ENCODE peak calls at places on chromosomes 4 and X, in nine cellular contexts. One of them, this sample, is unnamed.

GRCh38 chr4:6688879-6689505 is 4.7 kb upstream of the S100P start:
- DNase-seq in glutamatergic neuron: peak
- DNase-seq in NCI-H1417: no peak
- DNase-seq in HFFc6: peak
- DNase-seq in hepatocyte: peak
- DNase-seq in fibroblast of lung: peak
- DNase-seq in skeletal muscle cell: peak
- DNase-seq in cerebellum: no peak
- DNase-seq in dermis microvascular lymphatic vessel endothelial cell: peak
- DNase-seq in this sample: no peak

GRCh38 chr4:1984406-1985191 is 24.2 kb downstream of the NELFA start:
- DNase-seq in glutamatergic neuron: no peak
- DNase-seq in cerebellum: no peak
- DNase-seq in HFFc6: no peak
- DNase-seq in fibroblast of lung: no peak
- DNase-seq in dermis microvascular lymphatic vessel endothelial cell: no peak
- DNase-seq in skeletal muscle cell: no peak
- DNase-seq in NCI-H1417: no peak
- DNase-seq in hepatocyte: no peak
- DNase-seq in this sample: peak

GRCh38 chrX:103063918-103064434 is at the start of gene BEX1:
- DNase-seq in dermis microvascular lymphatic vessel endothelial cell: no peak
- DNase-seq in glutamatergic neuron: peak
- DNase-seq in hepatocyte: peak
- DNase-seq in NCI-H1417: peak
- DNase-seq in fibroblast of lung: peak
- DNase-seq in cerebellum: peak
- DNase-seq in HFFc6: no peak
- DNase-seq in skeletal muscle cell: no peak
- DNase-seq in this sample: peak

GRCh38 chr4:145781306-145781705 is 101.4 kb downstream of the C4orf51 start:
- DNase-seq in HFFc6: peak
- DNase-seq in hepatocyte: no peak
- DNase-seq in glutamatergic neuron: no peak
- DNase-seq in NCI-H1417: no peak
- DNase-seq in cerebellum: no peak
- DNase-seq in dermis microvascular lymphatic vessel endothelial cell: peak
- DNase-seq in skeletal muscle cell: no peak
- DNase-seq in fibroblast of lung: no peak
- DNase-seq in this sample: no peak

GRCh38 chrX:21748235-21748634 is 9.7 kb downstream of the SMPX start:
- DNase-seq in fibroblast of lung: no peak
- DNase-seq in skeletal muscle cell: no peak
- DNase-seq in hepatocyte: no peak
- DNase-seq in NCI-H1417: no peak
- DNase-seq in cerebellum: no peak
- DNase-seq in glutamatergic neuron: no peak
- DNase-seq in dermis microvascular lymphatic vessel endothelial cell: peak
- DNase-seq in HFFc6: no peak
- DNase-seq in this sample: no peak

GRCh38 chr4:108301583-108302256 is 133.0 kb upstream of the LEF1 start:
- DNase-seq in fibroblast of lung: no peak
- DNase-seq in cerebellum: no peak
- DNase-seq in glutamatergic neuron: no peak
- DNase-seq in HFFc6: no peak
- DNase-seq in NCI-H1417: no peak
- DNase-seq in hepatocyte: peak
- DNase-seq in skeletal muscle cell: no peak
- DNase-seq in dermis microvascular lymphatic vessel endothelial cell: no peak
- DNase-seq in this sample: no peak

GRCh38 chr4:89001647-89002518 is 55.1 kb downstream of the FAM13A start:
- DNase-seq in fibroblast of lung: peak
- DNase-seq in hepatocyte: no peak
- DNase-seq in glutamatergic neuron: no peak
- DNase-seq in HFFc6: no peak
- DNase-seq in cerebellum: no peak
- DNase-seq in skeletal muscle cell: no peak
- DNase-seq in dermis microvascular lymphatic vessel endothelial cell: no peak
- DNase-seq in NCI-H1417: peak
- DNase-seq in this sample: peak

GRCh38 chr4:79632114-79632513 is 224.1 kb upstream of the GK2 start:
- DNase-seq in glutamatergic neuron: no peak
- DNase-seq in HFFc6: no peak
- DNase-seq in skeletal muscle cell: no peak
- DNase-seq in NCI-H1417: no peak
- DNase-seq in fibroblast of lung: no peak
- DNase-seq in cerebellum: no peak
- DNase-seq in hepatocyte: no peak
- DNase-seq in dermis microvascular lymphatic vessel endothelial cell: no peak
- DNase-seq in this sample: no peak

GRCh38 chrX:154458116-154458953 is at the start of gene PLXNA3:
- DNase-seq in hepatocyte: peak
- DNase-seq in cerebellum: peak
- DNase-seq in glutamatergic neuron: peak
- DNase-seq in skeletal muscle cell: no peak
- DNase-seq in fibroblast of lung: no peak
- DNase-seq in NCI-H1417: peak
- DNase-seq in dermis microvascular lymphatic vessel endothelial cell: peak
- DNase-seq in HFFc6: no peak
- DNase-seq in this sample: peak

GRCh38 chr4:57682275-57682674 is 572.1 kb upstream of the IGFBP7 start:
- DNase-seq in skeletal muscle cell: no peak
- DNase-seq in NCI-H1417: no peak
- DNase-seq in dermis microvascular lymphatic vessel endothelial cell: no peak
- DNase-seq in cerebellum: no peak
- DNase-seq in HFFc6: no peak
- DNase-seq in glutamatergic neuron: no peak
- DNase-seq in hepatocyte: no peak
- DNase-seq in fibroblast of lung: no peak
- DNase-seq in this sample: no peak

GRCh38 chr4:162061214-162061613 is 102.6 kb downstream of the FSTL5 start:
- DNase-seq in NCI-H1417: no peak
- DNase-seq in glutamatergic neuron: no peak
- DNase-seq in hepatocyte: peak
- DNase-seq in dermis microvascular lymphatic vessel endothelial cell: no peak
- DNase-seq in cerebellum: peak
- DNase-seq in fibroblast of lung: no peak
- DNase-seq in skeletal muscle cell: peak
- DNase-seq in HFFc6: no peak
- DNase-seq in this sample: no peak

GRCh38 chrX:68822641-68823410 is 6.0 kb upstream of the EFNB1 start:
- DNase-seq in skeletal muscle cell: no peak
- DNase-seq in NCI-H1417: peak
- DNase-seq in fibroblast of lung: peak
- DNase-seq in cerebellum: peak
- DNase-seq in HFFc6: peak
- DNase-seq in hepatocyte: peak
- DNase-seq in dermis microvascular lymphatic vessel endothelial cell: peak
- DNase-seq in glutamatergic neuron: peak
- DNase-seq in this sample: peak

GRCh38 chr4:139469216-139469615 is 15.3 kb downstream of the RAB33B start:
- DNase-seq in dermis microvascular lymphatic vessel endothelial cell: no peak
- DNase-seq in NCI-H1417: no peak
- DNase-seq in hepatocyte: no peak
- DNase-seq in fibroblast of lung: no peak
- DNase-seq in skeletal muscle cell: no peak
- DNase-seq in HFFc6: no peak
- DNase-seq in glutamatergic neuron: no peak
- DNase-seq in cerebellum: no peak
- DNase-seq in this sample: no peak

GRCh38 chr4:123811763-123812390 is 415.3 kb downstream of the SPRY1 start:
- DNase-seq in fibroblast of lung: no peak
- DNase-seq in cerebellum: no peak
- DNase-seq in HFFc6: no peak
- DNase-seq in hepatocyte: no peak
- DNase-seq in NCI-H1417: no peak
- DNase-seq in dermis microvascular lymphatic vessel endothelial cell: no peak
- DNase-seq in glutamatergic neuron: no peak
- DNase-seq in skeletal muscle cell: no peak
- DNase-seq in this sample: no peak

GRCh38 chr4:10006604-10007435 is 14.5 kb downstream of the SLC2A9 start:
- DNase-seq in glutamatergic neuron: no peak
- DNase-seq in fibroblast of lung: no peak
- DNase-seq in NCI-H1417: no peak
- DNase-seq in cerebellum: no peak
- DNase-seq in skeletal muscle cell: no peak
- DNase-seq in HFFc6: no peak
- DNase-seq in dermis microvascular lymphatic vessel endothelial cell: peak
- DNase-seq in hepatocyte: peak
- DNase-seq in this sample: no peak

GRCh38 chr4:169215656-169216055 is 55.1 kb downstream of the SH3RF1 start:
- DNase-seq in fibroblast of lung: no peak
- DNase-seq in glutamatergic neuron: no peak
- DNase-seq in cerebellum: no peak
- DNase-seq in skeletal muscle cell: no peak
- DNase-seq in NCI-H1417: no peak
- DNase-seq in hepatocyte: no peak
- DNase-seq in dermis microvascular lymphatic vessel endothelial cell: no peak
- DNase-seq in HFFc6: no peak
- DNase-seq in this sample: no peak

GRCh38 chr4:142660728-142661127 is 185.4 kb downstream of the INPP4B start:
- DNase-seq in NCI-H1417: no peak
- DNase-seq in dermis microvascular lymphatic vessel endothelial cell: no peak
- DNase-seq in hepatocyte: no peak
- DNase-seq in HFFc6: no peak
- DNase-seq in glutamatergic neuron: no peak
- DNase-seq in skeletal muscle cell: no peak
- DNase-seq in fibroblast of lung: no peak
- DNase-seq in cerebellum: no peak
- DNase-seq in this sample: no peak

GRCh38 chrX:149757206-149758067 is 16.4 kb upstream of the HSFX1 start:
- DNase-seq in NCI-H1417: no peak
- DNase-seq in dermis microvascular lymphatic vessel endothelial cell: no peak
- DNase-seq in glutamatergic neuron: no peak
- DNase-seq in cerebellum: no peak
- DNase-seq in fibroblast of lung: no peak
- DNase-seq in HFFc6: no peak
- DNase-seq in skeletal muscle cell: no peak
- DNase-seq in hepatocyte: no peak
- DNase-seq in this sample: no peak

GRCh38 chr4:116223059-116223732 is 862.2 kb downstream of the TRAM1L1 start:
- DNase-seq in glutamatergic neuron: no peak
- DNase-seq in skeletal muscle cell: no peak
- DNase-seq in dermis microvascular lymphatic vessel endothelial cell: no peak
- DNase-seq in HFFc6: no peak
- DNase-seq in fibroblast of lung: no peak
- DNase-seq in hepatocyte: no peak
- DNase-seq in NCI-H1417: peak
- DNase-seq in cerebellum: no peak
- DNase-seq in this sample: no peak

GRCh38 chrX:323721-324628 is 5.4 kb upstream of the GTPBP6 start:
- DNase-seq in cerebellum: peak
- DNase-seq in dermis microvascular lymphatic vessel endothelial cell: peak
- DNase-seq in skeletal muscle cell: peak
- DNase-seq in glutamatergic neuron: peak
- DNase-seq in NCI-H1417: no peak
- DNase-seq in fibroblast of lung: peak
- DNase-seq in HFFc6: peak
- DNase-seq in hepatocyte: peak
- DNase-seq in this sample: peak

GRCh38 chr4:120080533-120080932 is 13.9 kb upstream of the MAD2L1 start:
- DNase-seq in HFFc6: no peak
- DNase-seq in fibroblast of lung: no peak
- DNase-seq in hepatocyte: no peak
- DNase-seq in dermis microvascular lymphatic vessel endothelial cell: peak
- DNase-seq in glutamatergic neuron: no peak
- DNase-seq in cerebellum: no peak
- DNase-seq in NCI-H1417: no peak
- DNase-seq in skeletal muscle cell: no peak
- DNase-seq in this sample: no peak